ENCODE peak calls at places on chromosomes 2 and 18, in ten cellular contexts. K, Y, T, N, G, R, Q, C, A and B are unnamed samples. For H3K4me1 and H3K9me3, the result is how much of the 10 kb centered on the place peaks cover.

GRCh38 chr2:206083602-206084467 is 2.1 kb downstream of the INO80D start:
- DNase-seq in K (no peak), Y (no peak), T (no peak), N (no peak), G (peak), R (peak), Q (no peak), C (peak), A (peak), B (no peak)

GRCh38 chr2:133518646-133519344 is 49.5 kb downstream of the NCKAP5 start:
- DNase-seq in K (no peak), Y (no peak), T (no peak), N (no peak), G (no peak), R (no peak), Q (no peak), C (no peak), A (no peak), B (no peak)

GRCh38 chr2:16482485-16482884 is 183.1 kb downstream of the CYRIA start:
- DNase-seq in K (no peak), Y (no peak), T (no peak), N (no peak), G (no peak), R (no peak), Q (no peak), C (no peak), A (no peak), B (no peak)

GRCh38 chr18:13039806-13040205 is 48.6 kb downstream of the CEP192 start:
- DNase-seq in K (no peak), Y (no peak), T (no peak), N (no peak), G (no peak), R (peak), Q (no peak), C (no peak), A (no peak), B (no peak)

GRCh38 chr18:78955066-78955465 is 24.6 kb upstream of the SALL3 start:
- DNase-seq in K (no peak), Y (no peak), T (no peak), N (no peak), G (no peak), R (no peak), Q (no peak), C (no peak), A (no peak), B (no peak)

GRCh38 chr2:43402452-43402937 is 176.1 kb upstream of the ZFP36L2 start:
- DNase-seq in K (no peak), Y (no peak), T (no peak), N (no peak), G (no peak), R (no peak), Q (no peak), C (no peak), A (no peak), B (no peak)

GRCh38 chr2:168536925-168537466 is 80.9 kb downstream of the CERS6 start:
- DNase-seq in K (no peak), Y (no peak), T (no peak), N (no peak), G (no peak), R (peak), Q (no peak), C (no peak), A (no peak), B (no peak)

GRCh38 chr2:215794829-215795546 is 218.4 kb downstream of the MREG start:
- DNase-seq in K (no peak), Y (no peak), T (no peak), N (no peak), G (peak), R (no peak), Q (no peak), C (peak), A (no peak), B (no peak)

GRCh38 chr2:172859821-172860707 is 124.4 kb downstream of the RAPGEF4 start:
- DNase-seq in K (no peak), Y (no peak), T (peak), N (no peak), G (no peak), R (no peak), Q (no peak), C (peak), A (no peak), B (no peak)

GRCh38 chr2:226524381-226524843 is 275.2 kb downstream of the IRS1 start:
- DNase-seq in K (no peak), Y (no peak), T (no peak), N (no peak), G (no peak), R (peak), Q (no peak), C (no peak), A (no peak), B (no peak)

GRCh38 chr2:121505005-121505404 is 25.7 kb upstream of the RNU4ATAC start:
- DNase-seq in K (no peak), Y (no peak), T (no peak), N (no peak), G (no peak), R (peak), Q (no peak), C (no peak), A (no peak), B (no peak)

GRCh38 chr2:196274387-196274809 is 103.0 kb upstream of the STK17B start:
- DNase-seq in K (no peak), Y (no peak), T (no peak), N (no peak), G (peak), R (peak), Q (no peak), C (peak), A (peak), B (no peak)

GRCh38 chr2:162317910-162318279 is 589 bp downstream of the IFIH1 start:
- DNase-seq in K (no peak), Y (peak), T (no peak), N (no peak), G (no peak), R (peak), Q (no peak), C (peak), A (peak), B (no peak)

GRCh38 chr2:95375532-95376221 is 26.8 kb upstream of the FAHD2A start:
- DNase-seq in K (peak), Y (peak), T (no peak), N (peak), G (no peak), R (no peak), Q (no peak), C (no peak), A (no peak), B (no peak)

GRCh38 chr2:69567909-69568300 is 75.6 kb downstream of the AAK1 start:
- DNase-seq in K (no peak), Y (no peak), T (no peak), N (no peak), G (no peak), R (peak), Q (no peak), C (no peak), A (no peak), B (no peak)

GRCh38 chr2:207746131-207746530 is 23.6 kb downstream of the FZD5 start:
- DNase-seq in K (no peak), Y (no peak), T (peak), N (no peak), G (peak), R (peak), Q (peak), C (peak), A (peak), B (no peak)

GRCh38 chr18:68035709-68036522 is 519.4 kb upstream of the DSEL start:
- DNase-seq in K (no peak), Y (no peak), T (no peak), N (no peak), G (no peak), R (peak), Q (no peak), C (no peak), A (no peak), B (no peak)

GRCh38 chr2:48844418-48845155 is 89.1 kb upstream of the LHCGR start:
- DNase-seq in K (no peak), Y (no peak), T (no peak), N (no peak), G (no peak), R (peak), Q (no peak), C (no peak), A (no peak), B (no peak)

GRCh38 chr18:56575819-56576663 is 62.4 kb downstream of the TXNL1 start:
- DNase-seq in K (no peak), Y (no peak), T (peak), N (no peak), G (peak), R (peak), Q (peak), C (peak), A (no peak), B (no peak)

GRCh38 chr2:190088917-190089316 is 26.4 kb upstream of the MSTN start:
- DNase-seq in K (no peak), Y (no peak), T (peak), N (no peak), G (peak), R (peak), Q (peak), C (peak), A (peak), B (no peak)

GRCh38 chr2:191056218-191056617 is 42.2 kb upstream of the STAT1 start:
- DNase-seq in K (no peak), Y (no peak), T (no peak), N (no peak), G (no peak), R (no peak), Q (no peak), C (no peak), A (peak), B (no peak)

GRCh38 chr2:31270136-31270535 is 36.2 kb downstream of the EHD3 start:
- DNase-seq in K (no peak), Y (no peak), T (no peak), N (no peak), G (peak), R (peak), Q (no peak), C (no peak), A (no peak), B (no peak)

GRCh38 chr2:67516358-67516757 is 119.2 kb downstream of the ETAA1 start:
- DNase-seq in K (no peak), Y (no peak), T (no peak), N (no peak), G (no peak), R (no peak), Q (no peak), C (no peak), A (no peak), B (no peak)

DNA sequence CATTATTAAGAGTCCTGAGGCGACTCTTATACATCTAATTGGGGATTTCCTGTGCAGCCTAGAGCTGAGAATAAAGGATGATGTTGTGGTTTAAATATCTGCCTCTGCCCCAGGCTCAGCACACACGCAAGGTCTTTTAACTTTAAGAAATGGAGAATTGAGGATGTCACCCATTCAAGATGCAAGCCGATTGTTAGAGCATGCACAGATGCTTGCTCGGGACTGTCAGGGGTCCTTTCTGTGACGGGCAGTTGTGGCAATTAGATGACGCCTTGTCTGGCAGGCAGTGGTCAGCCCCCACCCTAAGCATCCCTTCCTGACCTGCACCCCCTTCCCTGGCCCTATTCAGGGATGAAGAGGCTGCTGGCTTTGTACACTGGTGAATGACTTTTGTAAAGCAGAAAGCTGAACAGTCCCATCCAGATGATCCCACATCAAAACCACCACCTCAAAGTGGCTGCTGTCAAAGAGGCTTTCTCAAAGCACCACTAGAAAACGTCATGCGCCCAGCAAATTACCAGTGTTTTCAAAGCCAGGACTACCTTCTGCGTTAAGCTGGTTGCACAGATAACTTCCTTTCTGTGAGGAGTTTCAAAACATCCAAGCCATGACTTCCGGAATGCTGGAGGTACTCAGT is 23.7 kb downstream of the FAM178B start:
- DNase-seq in K (no peak), Y (no peak), T (no peak), N (no peak), G (no peak), R (no peak), Q (no peak), C (no peak), A (peak), B (peak)
- H3K4me1 ChIP-seq in K (under half), Y (under half), T (under half), N (under half), G (under half), R (under half), Q (under half), C (under half), A (under half), B (under half)

GRCh38 chr2:241219856-241220356 is 31.4 kb downstream of the ANO7 start:
- DNase-seq in K (no peak), Y (no peak), T (no peak), N (no peak), G (no peak), R (peak), Q (no peak), C (no peak), A (no peak), B (no peak)
- H3K4me3 ChIP-seq in K (no peak), Y (no peak), T (no peak), N (no peak), G (no peak), R (no peak), Q (no peak), C (no peak), A (no peak), B (no peak)

DNA sequence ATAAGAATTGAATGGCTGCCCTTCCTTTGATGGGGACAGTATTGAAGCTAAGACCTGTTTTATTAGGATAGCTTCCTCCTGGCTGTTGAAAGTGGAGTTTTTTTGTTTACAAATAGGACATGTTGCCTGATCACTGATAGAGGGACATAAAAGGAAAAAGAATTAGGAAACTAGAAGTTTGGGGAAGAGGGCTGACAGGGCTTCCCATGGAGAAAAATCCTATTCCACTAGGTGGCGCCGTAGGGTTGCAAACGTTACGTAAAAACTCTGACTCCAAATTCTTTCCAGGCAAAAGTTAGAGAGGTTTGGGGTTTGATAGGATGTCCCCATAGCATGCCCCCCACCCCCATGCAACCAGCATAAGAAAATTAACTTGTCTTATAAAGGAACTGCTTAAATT is 11.1 kb upstream of the RBFA start:
- DNase-seq in K (no peak), Y (no peak), T (no peak), N (no peak), G (peak), R (peak), Q (peak), C (no peak), A (peak), B (no peak)
- H3K9me3 ChIP-seq in K (half or more), Y (half or more), T (under half), N (under half), G (half or more), R (under half), Q (under half), C (under half), A (half or more), B (half or more)

GRCh38 chr2:217741381-217741955 is 261.3 kb downstream of the TNS1 start:
- DNase-seq in K (no peak), Y (no peak), T (no peak), N (no peak), G (no peak), R (no peak), Q (no peak), C (no peak), A (no peak), B (no peak)

GRCh38 chr2:217742837-217743236 is 260.0 kb downstream of the TNS1 start:
- DNase-seq in K (no peak), Y (no peak), T (no peak), N (no peak), G (no peak), R (no peak), Q (no peak), C (no peak), A (no peak), B (no peak)

GRCh38 chr2:217740796-217741195 is 262.0 kb downstream of the TNS1 start:
- DNase-seq in K (no peak), Y (no peak), T (no peak), N (no peak), G (no peak), R (no peak), Q (no peak), C (no peak), A (no peak), B (no peak)

GRCh38 chr2:217743407-217743806 is 259.4 kb downstream of the TNS1 start:
- DNase-seq in K (no peak), Y (no peak), T (no peak), N (no peak), G (no peak), R (no peak), Q (no peak), C (no peak), A (no peak), B (no peak)

GRCh38 chr2:217742276-217742675 is 260.5 kb downstream of the TNS1 start:
- DNase-seq in K (no peak), Y (no peak), T (no peak), N (no peak), G (no peak), R (no peak), Q (no peak), C (no peak), A (no peak), B (no peak)
- H3K4me1 ChIP-seq in K (under half), Y (under half), T (under half), N (under half), G (under half), R (under half), Q (under half), C (under half), A (under half), B (under half)

DNA sequence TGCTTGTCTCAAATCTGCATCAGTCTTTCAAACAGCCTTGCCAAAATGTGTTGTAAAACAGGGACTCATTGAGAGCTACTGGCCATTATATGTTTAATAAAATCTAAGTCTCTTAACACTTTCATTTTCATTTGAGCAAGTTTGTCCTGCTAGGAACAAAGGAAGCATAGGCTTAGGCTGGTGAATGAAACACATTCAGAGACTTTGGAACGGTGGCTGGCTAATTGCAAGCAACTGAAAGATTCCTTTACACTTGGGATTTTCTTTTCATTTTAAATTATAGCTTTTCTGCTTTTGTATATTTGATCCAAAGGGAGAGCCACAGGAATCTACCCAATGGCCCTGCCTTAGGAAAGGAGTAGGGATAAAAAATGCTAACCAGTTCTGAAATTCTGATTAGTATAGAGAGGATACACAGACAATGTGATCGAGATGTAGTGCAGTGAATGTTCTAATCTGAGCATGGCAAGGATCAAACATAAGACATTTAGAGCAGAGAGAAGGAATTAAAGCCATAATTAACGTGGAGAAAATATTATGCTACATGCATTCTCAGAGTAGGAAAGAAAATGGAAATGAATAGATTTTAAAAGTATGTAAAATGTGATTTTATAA is 911.4 kb upstream of the SLC39A10 start:
- DNase-seq in K (no peak), Y (no peak), T (no peak), N (no peak), G (no peak), R (no peak), Q (no peak), C (peak), A (no peak), B (no peak)
- H3K4me3 ChIP-seq in K (no peak), Y (no peak), T (no peak), N (no peak), G (no peak), R (no peak), Q (no peak), C (no peak), A (no peak), B (no peak)

GRCh38 chr2:61433606-61434005 is 37.3 kb downstream of the USP34 start:
- DNase-seq in K (no peak), Y (no peak), T (no peak), N (no peak), G (no peak), R (no peak), Q (no peak), C (no peak), A (no peak), B (no peak)
- H3K9me3 ChIP-seq in K (under half), Y (under half), T (under half), N (under half), G (under half), R (under half), Q (under half), C (under half), A (under half), B (under half)

GRCh38 chr2:219082332-219082958 is 21.7 kb upstream of the IHH start:
- DNase-seq in K (no peak), Y (peak), T (no peak), N (no peak), G (no peak), R (no peak), Q (no peak), C (no peak), A (no peak), B (peak)

GRCh38 chr2:219084791-219085190 is 24.1 kb upstream of the IHH start:
- DNase-seq in K (no peak), Y (no peak), T (no peak), N (no peak), G (no peak), R (no peak), Q (no peak), C (no peak), A (no peak), B (no peak)

GRCh38 chr2:219079417-219079816 is 18.7 kb upstream of the IHH start:
- DNase-seq in K (no peak), Y (no peak), T (no peak), N (no peak), G (no peak), R (peak), Q (no peak), C (no peak), A (no peak), B (no peak)

GRCh38 chr2:219081096-219081495 is 20.4 kb upstream of the IHH start:
- DNase-seq in K (no peak), Y (no peak), T (no peak), N (no peak), G (no peak), R (no peak), Q (no peak), C (no peak), A (no peak), B (no peak)

GRCh38 chr2:219081701-219082331 is 21.1 kb upstream of the IHH start:
- DNase-seq in K (no peak), Y (no peak), T (no peak), N (no peak), G (peak), R (no peak), Q (no peak), C (no peak), A (no peak), B (no peak)
- H3K4me1 ChIP-seq in K (under half), Y (under half), T (under half), N (under half), G (under half), R (under half), Q (under half), C (under half), A (under half), B (under half)

GRCh38 chr2:112626604-112627059 is 19.1 kb upstream of the SLC20A1 start:
- DNase-seq in K (peak), Y (peak), T (peak), N (peak), G (peak), R (peak), Q (no peak), C (peak), A (peak), B (peak)

GRCh38 chr2:112623913-112624777 is 21.6 kb upstream of the SLC20A1 start:
- DNase-seq in K (peak), Y (peak), T (no peak), N (peak), G (no peak), R (peak), Q (peak), C (peak), A (peak), B (peak)

GRCh38 chr2:112622528-112622849 is 23.2 kb upstream of the SLC20A1 start:
- DNase-seq in K (no peak), Y (no peak), T (no peak), N (no peak), G (no peak), R (peak), Q (no peak), C (no peak), A (no peak), B (no peak)

GRCh38 chr2:112625474-112626114 is 20.1 kb upstream of the SLC20A1 start:
- DNase-seq in K (peak), Y (no peak), T (no peak), N (no peak), G (no peak), R (peak), Q (no peak), C (no peak), A (no peak), B (no peak)

GRCh38 chr2:112621792-112622527 is 23.8 kb upstream of the SLC20A1 start:
- DNase-seq in K (peak), Y (no peak), T (no peak), N (no peak), G (no peak), R (peak), Q (no peak), C (no peak), A (no peak), B (no peak)
- H3K4me3 ChIP-seq in K (no peak), Y (no peak), T (no peak), N (no peak), G (no peak), R (peak), Q (no peak), C (no peak), A (no peak), B (no peak)